ENCODE peak calls at places on chromosomes 6 and 20, in four cellular contexts. One of them, this sample, is unnamed. For H3K4me1, the result is how much of the 10 kb centered on the place peaks cover.

GRCh38 chr20:59789641-59790040 is 143.8 kb downstream of the SYCP2 start:
- DNase-seq in OCI-LY7: no peak
- DNase-seq in spleen: no peak
- DNase-seq in cardiac muscle cell: no peak
- DNase-seq in this sample: no peak

GRCh38 chr6:41184761-41185160 is 16.2 kb downstream of the TREML2 start:
- DNase-seq in OCI-LY7: no peak
- DNase-seq in spleen: no peak
- DNase-seq in cardiac muscle cell: no peak
- DNase-seq in this sample: no peak

GRCh38 chr6:17707371-17707651 is 586 bp upstream of the NUP153 start:
- DNase-seq in OCI-LY7: no peak
- DNase-seq in spleen: no peak
- DNase-seq in cardiac muscle cell: no peak
- DNase-seq in this sample: no peak

GRCh38 chr6:98832282-98833100 is 1.9 kb upstream of the POU3F2 start:
- DNase-seq in OCI-LY7: no peak
- DNase-seq in spleen: peak
- DNase-seq in cardiac muscle cell: peak
- DNase-seq in this sample: no peak

GRCh38 chr6:38039497-38039896 is 220.0 kb downstream of the ZFAND3 start:
- DNase-seq in OCI-LY7: no peak
- DNase-seq in spleen: no peak
- DNase-seq in cardiac muscle cell: no peak
- DNase-seq in this sample: no peak

GRCh38 chr6:151358475-151358874 is 32.9 kb downstream of the ZBTB2 start:
- DNase-seq in OCI-LY7: no peak
- DNase-seq in spleen: no peak
- DNase-seq in cardiac muscle cell: no peak
- DNase-seq in this sample: no peak

GRCh38 chr6:143755301-143755744 is 77.6 kb downstream of the PHACTR2 start:
- DNase-seq in OCI-LY7: no peak
- DNase-seq in spleen: no peak
- DNase-seq in cardiac muscle cell: no peak
- DNase-seq in this sample: no peak

GRCh38 chr6:169724554-169725269 is 412 bp upstream of the PHF10 start:
- DNase-seq in OCI-LY7: peak
- DNase-seq in spleen: peak
- DNase-seq in cardiac muscle cell: peak
- DNase-seq in this sample: peak

GRCh38 chr6:47464052-47464451 is 13.5 kb upstream of the CD2AP start:
- DNase-seq in OCI-LY7: no peak
- DNase-seq in spleen: no peak
- DNase-seq in cardiac muscle cell: no peak
- DNase-seq in this sample: no peak

GRCh38 chr20:15703171-15703911 is 869.9 kb downstream of the KIF16B start:
- DNase-seq in OCI-LY7: no peak
- DNase-seq in spleen: no peak
- DNase-seq in cardiac muscle cell: no peak
- DNase-seq in this sample: no peak

GRCh38 chr20:3164763-3165410 is 5.2 kb upstream of the FASTKD5 start:
- DNase-seq in OCI-LY7: no peak
- DNase-seq in spleen: no peak
- DNase-seq in cardiac muscle cell: no peak
- DNase-seq in this sample: no peak

GRCh38 chr20:63911171-63911570 is 16.2 kb downstream of the DNAJC5 start:
- DNase-seq in OCI-LY7: no peak
- DNase-seq in spleen: no peak
- DNase-seq in cardiac muscle cell: no peak
- DNase-seq in this sample: no peak

GRCh38 chr6:33848498-33848897 is 44.7 kb upstream of the MLN start:
- DNase-seq in OCI-LY7: no peak
- DNase-seq in spleen: no peak
- DNase-seq in cardiac muscle cell: no peak
- DNase-seq in this sample: no peak

GRCh38 chr20:52056203-52057062 is 135.1 kb downstream of the ZFP64 start:
- DNase-seq in OCI-LY7: no peak
- DNase-seq in spleen: no peak
- DNase-seq in cardiac muscle cell: no peak
- DNase-seq in this sample: no peak

GRCh38 chr20:43824699-43825402 is 89.8 kb upstream of the TOX2 start:
- DNase-seq in OCI-LY7: no peak
- DNase-seq in spleen: peak
- DNase-seq in cardiac muscle cell: peak
- DNase-seq in this sample: no peak

GRCh38 chr6:1024587-1024986 is 287.3 kb upstream of the FOXQ1 start:
- DNase-seq in OCI-LY7: no peak
- DNase-seq in spleen: no peak
- DNase-seq in cardiac muscle cell: no peak
- DNase-seq in this sample: no peak

GRCh38 chr6:10719386-10720228 is 3.3 kb upstream of the TMEM14C start:
- DNase-seq in OCI-LY7: peak
- DNase-seq in spleen: no peak
- DNase-seq in cardiac muscle cell: no peak
- DNase-seq in this sample: no peak

GRCh38 chr6:47080083-47080596 is 38.0 kb upstream of the ADGRF1 start:
- DNase-seq in OCI-LY7: no peak
- DNase-seq in spleen: no peak
- DNase-seq in cardiac muscle cell: no peak
- DNase-seq in this sample: no peak

GRCh38 chr6:166957087-166957804 is 896 bp upstream of the RNASET2 start:
- DNase-seq in OCI-LY7: peak
- DNase-seq in spleen: peak
- DNase-seq in cardiac muscle cell: no peak
- DNase-seq in this sample: peak

GRCh38 chr20:43955244-43956191 is 40.9 kb downstream of the TOX2 start:
- DNase-seq in OCI-LY7: no peak
- DNase-seq in spleen: peak
- DNase-seq in cardiac muscle cell: no peak
- DNase-seq in this sample: peak

GRCh38 chr20:17869295-17869994 is 99.1 kb downstream of the SNX5 start:
- DNase-seq in OCI-LY7: no peak
- DNase-seq in spleen: peak
- DNase-seq in cardiac muscle cell: no peak
- DNase-seq in this sample: no peak
- H3K4me1 ChIP-seq in OCI-LY7: under half
- H3K4me1 ChIP-seq in spleen: under half
- H3K4me1 ChIP-seq in cardiac muscle cell: under half
- H3K4me1 ChIP-seq in this sample: under half

GRCh38 chr6:42751055-42751454 is 5.2 kb upstream of the TBCC start:
- DNase-seq in OCI-LY7: no peak
- DNase-seq in spleen: no peak
- DNase-seq in cardiac muscle cell: no peak
- DNase-seq in this sample: no peak

GRCh38 chr6:42745083-42745637 is 743 bp downstream of the TBCC start:
- DNase-seq in OCI-LY7: peak
- DNase-seq in spleen: peak
- DNase-seq in cardiac muscle cell: peak
- DNase-seq in this sample: peak

GRCh38 chr6:42745638-42746451 is at the start of gene TBCC:
- DNase-seq in OCI-LY7: peak
- DNase-seq in spleen: peak
- DNase-seq in cardiac muscle cell: peak
- DNase-seq in this sample: peak

GRCh38 chr6:42746452-42747400 is 823 bp upstream of the TBCC start:
- DNase-seq in OCI-LY7: peak
- DNase-seq in spleen: peak
- DNase-seq in cardiac muscle cell: peak
- DNase-seq in this sample: peak

DNA sequence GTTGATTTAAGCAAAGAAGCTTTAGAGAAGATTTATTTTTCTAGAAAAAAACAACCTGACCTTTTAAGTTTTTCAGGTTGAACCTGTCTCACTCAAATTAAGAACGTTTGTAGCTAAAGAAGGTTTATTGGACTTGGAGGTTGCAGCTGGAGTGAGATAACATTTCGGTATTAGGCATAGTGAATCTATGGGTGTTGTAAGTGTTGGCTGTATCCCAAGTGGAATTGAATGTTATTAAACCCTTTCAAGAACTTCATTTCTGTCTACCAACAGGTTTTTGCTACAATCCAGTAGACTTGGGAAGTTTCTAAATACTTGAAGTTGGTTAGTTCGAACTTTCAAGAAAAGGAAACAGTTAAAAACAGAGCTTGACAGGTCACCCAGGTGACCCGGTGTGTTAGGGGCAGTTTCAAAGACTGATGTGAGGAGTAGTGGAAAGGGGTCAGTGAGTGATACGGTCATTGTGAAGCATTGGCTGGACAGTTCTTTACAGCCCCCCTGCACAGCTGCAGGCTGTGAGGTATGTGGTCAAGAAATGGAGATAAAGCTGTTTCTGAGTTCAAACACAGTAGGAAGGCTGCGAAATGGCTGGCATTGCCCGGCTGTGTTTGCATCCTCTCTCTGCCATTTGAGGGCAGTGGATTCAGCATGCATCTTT is 2.5 kb upstream of the TBCC start:
- DNase-seq in OCI-LY7: no peak
- DNase-seq in spleen: no peak
- DNase-seq in cardiac muscle cell: no peak
- DNase-seq in this sample: no peak
- H3K4me3 ChIP-seq in OCI-LY7: peak
- H3K4me3 ChIP-seq in spleen: no peak
- H3K4me3 ChIP-seq in cardiac muscle cell: no peak
- H3K4me3 ChIP-seq in this sample: peak

GRCh38 chr6:50056242-50056641 is 6.5 kb upstream of the DEFB112 start:
- DNase-seq in OCI-LY7: no peak
- DNase-seq in spleen: no peak
- DNase-seq in cardiac muscle cell: no peak
- DNase-seq in this sample: no peak
- H3K27ac ChIP-seq in OCI-LY7: no peak
- H3K27ac ChIP-seq in spleen: no peak
- H3K27ac ChIP-seq in cardiac muscle cell: no peak
- H3K27ac ChIP-seq in this sample: no peak

GRCh38 chr6:13431861-13432465 is 55.4 kb downstream of the GFOD1 start:
- DNase-seq in OCI-LY7: no peak
- DNase-seq in spleen: no peak
- DNase-seq in cardiac muscle cell: no peak
- DNase-seq in this sample: no peak
- H3K4me1 ChIP-seq in OCI-LY7: half or more
- H3K4me1 ChIP-seq in spleen: under half
- H3K4me1 ChIP-seq in cardiac muscle cell: under half
- H3K4me1 ChIP-seq in this sample: under half

GRCh38 chr6:42441059-42441471 is 10.7 kb downstream of the TRERF1 start:
- DNase-seq in OCI-LY7: no peak
- DNase-seq in spleen: no peak
- DNase-seq in cardiac muscle cell: no peak
- DNase-seq in this sample: no peak
- H3K4me3 ChIP-seq in OCI-LY7: no peak
- H3K4me3 ChIP-seq in spleen: no peak
- H3K4me3 ChIP-seq in cardiac muscle cell: no peak
- H3K4me3 ChIP-seq in this sample: no peak

GRCh38 chr6:28137458-28138020 is 4.1 kb upstream of the ZKSCAN8 start:
- DNase-seq in OCI-LY7: peak
- DNase-seq in spleen: no peak
- DNase-seq in cardiac muscle cell: no peak
- DNase-seq in this sample: no peak

GRCh38 chr6:28140616-28141015 is 1.1 kb upstream of the ZKSCAN8 start:
- DNase-seq in OCI-LY7: no peak
- DNase-seq in spleen: no peak
- DNase-seq in cardiac muscle cell: no peak
- DNase-seq in this sample: no peak

GRCh38 chr6:28141500-28142329 is at the start of gene ZKSCAN8:
- DNase-seq in OCI-LY7: peak
- DNase-seq in spleen: peak
- DNase-seq in cardiac muscle cell: peak
- DNase-seq in this sample: peak

GRCh38 chr6:28139860-28140500 is 1.7 kb upstream of the ZKSCAN8 start:
- DNase-seq in OCI-LY7: no peak
- DNase-seq in spleen: no peak
- DNase-seq in cardiac muscle cell: no peak
- DNase-seq in this sample: no peak

GRCh38 chr6:28142446-28142845 is 763 bp downstream of the ZKSCAN8 start:
- DNase-seq in OCI-LY7: no peak
- DNase-seq in spleen: no peak
- DNase-seq in cardiac muscle cell: no peak
- DNase-seq in this sample: no peak
- H3K27ac ChIP-seq in OCI-LY7: peak
- H3K27ac ChIP-seq in spleen: peak
- H3K27ac ChIP-seq in cardiac muscle cell: peak
- H3K27ac ChIP-seq in this sample: peak

GRCh38 chr6:43749461-43749860 is 20.6 kb upstream of the VEGFA start:
- DNase-seq in OCI-LY7: no peak
- DNase-seq in spleen: no peak
- DNase-seq in cardiac muscle cell: no peak
- DNase-seq in this sample: no peak
- H3K4me1 ChIP-seq in OCI-LY7: under half
- H3K4me1 ChIP-seq in spleen: under half
- H3K4me1 ChIP-seq in cardiac muscle cell: under half
- H3K4me1 ChIP-seq in this sample: under half

DNA sequence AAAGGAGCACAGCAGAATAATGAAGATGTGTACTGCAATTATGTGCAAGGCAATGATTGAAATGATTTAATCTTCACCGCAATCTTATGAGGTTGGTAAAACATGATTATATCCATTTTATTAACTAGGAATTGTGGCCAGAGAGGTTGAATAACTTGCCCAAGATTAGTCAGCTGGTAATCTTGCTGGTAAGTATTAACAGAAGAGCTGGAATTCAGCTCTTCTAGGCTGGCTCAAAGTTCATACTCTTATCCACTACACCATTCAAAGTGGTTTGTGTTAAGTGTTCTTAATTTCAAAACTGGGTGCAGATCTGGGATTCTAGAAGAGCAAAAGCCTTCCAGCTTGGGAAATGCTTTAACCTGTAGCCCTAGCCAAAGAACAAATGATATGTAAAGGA is 10.5 kb downstream of the HMGN3 start:
- DNase-seq in OCI-LY7: no peak
- DNase-seq in spleen: no peak
- DNase-seq in cardiac muscle cell: no peak
- DNase-seq in this sample: no peak
- H3K4me3 ChIP-seq in OCI-LY7: no peak
- H3K4me3 ChIP-seq in spleen: no peak
- H3K4me3 ChIP-seq in cardiac muscle cell: no peak
- H3K4me3 ChIP-seq in this sample: no peak

GRCh38 chr6:165649152-165649551 is 13.9 kb downstream of the PDE10A start:
- DNase-seq in OCI-LY7: no peak
- DNase-seq in spleen: no peak
- DNase-seq in cardiac muscle cell: no peak
- DNase-seq in this sample: no peak
- H3K27ac ChIP-seq in OCI-LY7: no peak
- H3K27ac ChIP-seq in spleen: peak
- H3K27ac ChIP-seq in cardiac muscle cell: no peak
- H3K27ac ChIP-seq in this sample: no peak

This sample was measured in SJCRH30.